ENCODE peak calls at places on chromosomes 1 and 21, in seven cellular contexts. D is HEK293T; I is NCI-H1092; Z is nephron progenitor cell; W is AG04450; B is stimulated activated CD4-positive, alpha-beta T cell treated with anti-CD3 and anti-CD28 coated beads, TNF-alpha, amount 100 ng/mL, for 48 hours; P is GM03348. V is an unnamed sample.

GRCh38 chr21:46150073-46150472 is 5.3 kb downstream of the FTCD start:
- DNase-seq in B (no peak), D (no peak), P (no peak), W (no peak), I (no peak), Z (peak), V (no peak)

GRCh38 chr1:14738235-14738634 is 139.8 kb downstream of the KAZN start:
- DNase-seq in P (no peak), I (peak), W (no peak), Z (no peak), D (no peak), B (no peak), V (no peak)

GRCh38 chr1:34694383-34694782 is 60.5 kb upstream of the GJB5 start:
- DNase-seq in P (no peak), W (no peak), Z (no peak), I (no peak), B (no peak), D (no peak), V (no peak)

GRCh38 chr1:118294817-118295486 is 109.9 kb upstream of the SPAG17 start:
- DNase-seq in P (peak), D (no peak), W (no peak), I (no peak), Z (peak), B (no peak), V (no peak)

GRCh38 chr1:21834094-21834493 is 22.0 kb downstream of the LDLRAD2 start:
- DNase-seq in P (no peak), I (no peak), B (no peak), D (no peak), Z (no peak), W (no peak), V (no peak)

GRCh38 chr1:7630378-7630777 is 140.7 kb upstream of the VAMP3 start:
- DNase-seq in I (peak), P (no peak), Z (no peak), B (no peak), D (no peak), W (no peak), V (no peak)

GRCh38 chr1:65189716-65190115 is 41.7 kb downstream of the AK4 start:
- DNase-seq in Z (no peak), P (peak), D (no peak), B (no peak), I (no peak), W (no peak), V (no peak)

GRCh38 chr21:33149166-33149565 is 79.2 kb downstream of the OLIG1 start:
- DNase-seq in I (no peak), Z (no peak), B (no peak), D (no peak), W (no peak), P (no peak), V (no peak)

GRCh38 chr1:229940689-229941088 is 126.3 kb upstream of the GALNT2 start:
- DNase-seq in W (no peak), I (no peak), Z (no peak), D (no peak), P (no peak), B (no peak), V (no peak)

GRCh38 chr1:207389728-207390464 is 64.2 kb upstream of the CR2 start:
- DNase-seq in D (no peak), Z (no peak), I (no peak), W (peak), P (no peak), B (no peak), V (no peak)

GRCh38 chr1:39754906-39755504 is 16.1 kb downstream of the OXCT2 start:
- DNase-seq in Z (no peak), D (no peak), B (no peak), P (no peak), I (peak), W (no peak), V (no peak)

GRCh38 chr1:50774759-50775351 is 185.2 kb downstream of the FAF1 start:
- DNase-seq in I (peak), B (no peak), Z (peak), P (peak), D (peak), W (peak), V (peak)

GRCh38 chr1:184826001-184826400 is 71.3 kb upstream of the EDEM3 start:
- DNase-seq in P (no peak), D (no peak), Z (no peak), B (no peak), W (no peak), I (no peak), V (no peak)

GRCh38 chr1:237542525-237543418 is 347.9 kb downstream of the ZP4 start:
- DNase-seq in D (no peak), W (no peak), P (no peak), I (no peak), Z (no peak), B (no peak), V (no peak)

GRCh38 chr1:35810096-35810860 is 2.5 kb downstream of the AGO4 start:
- DNase-seq in I (no peak), P (peak), Z (no peak), W (no peak), D (no peak), B (no peak), V (no peak)

GRCh38 chr21:14046401-14046800 is 164.4 kb downstream of the LIPI start:
- DNase-seq in W (no peak), P (no peak), D (no peak), I (no peak), B (no peak), Z (no peak), V (no peak)

V was measured in endothelial cell.